ENCODE peak calls at places on chromosome 21, in five cellular contexts. H is MM.1S, M is IMR-90, E is spleen, U is ascending aorta. Y is an unnamed sample.

GRCh38 chr21:37552496-37553399 is 186.2 kb downstream of the DYRK1A start:
- DNase-seq in M (no peak), U (peak), E (no peak), H (no peak), Y (no peak)

GRCh38 chr21:16640297-16641027 is 872.4 kb upstream of the CXADR start:
- DNase-seq in M (no peak), U (no peak), H (no peak), E (no peak), Y (no peak)

GRCh38 chr21:14880922-14881321 is 183.9 kb downstream of the NRIP1 start:
- DNase-seq in E (no peak), M (peak), U (no peak), H (no peak), Y (no peak)

GRCh38 chr21:39633043-39633442 is 20.3 kb downstream of the B3GALT5 start:
- DNase-seq in U (no peak), E (no peak), H (no peak), M (peak), Y (no peak)

GRCh38 chr21:37763298-37763697 is 153.0 kb downstream of the KCNJ6 start:
- DNase-seq in H (no peak), E (no peak), U (no peak), M (no peak), Y (no peak)

GRCh38 chr21:15775291-15775690 is 45.5 kb downstream of the USP25 start:
- DNase-seq in E (no peak), U (no peak), M (no peak), H (no peak), Y (no peak)

GRCh38 chr21:38228115-38228514 is 28.7 kb upstream of the KCNJ15 start:
- DNase-seq in H (no peak), M (no peak), U (no peak), E (no peak), Y (no peak)

GRCh38 chr21:36922861-36923260 is 43.6 kb downstream of the HLCS start:
- DNase-seq in M (no peak), U (no peak), E (no peak), H (no peak), Y (no peak)

GRCh38 chr21:25826652-25827051 is 91.9 kb downstream of the GABPA start:
- DNase-seq in H (no peak), M (no peak), E (no peak), U (no peak), Y (no peak)

GRCh38 chr21:31874817-31875216 is 2.0 kb downstream of the HUNK start:
- DNase-seq in E (peak), M (no peak), U (no peak), H (no peak), Y (peak)

GRCh38 chr21:36803801-36804452 is 105.0 kb downstream of the SIM2 start:
- DNase-seq in U (no peak), E (no peak), H (no peak), M (no peak), Y (no peak)

GRCh38 chr21:39077816-39078215 is 105.4 kb downstream of the PSMG1 start:
- DNase-seq in H (no peak), U (peak), E (no peak), M (no peak), Y (peak)

GRCh38 chr21:16079830-16080229 is 350.0 kb downstream of the USP25 start:
- DNase-seq in E (no peak), M (peak), H (no peak), U (no peak), Y (no peak)

GRCh38 chr21:16522512-16522911 is 792.7 kb downstream of the USP25 start:
- DNase-seq in E (no peak), M (peak), H (no peak), U (no peak), Y (no peak)

GRCh38 chr21:40299441-40299840 is 432.2 kb downstream of the PCP4 start:
- DNase-seq in U (no peak), M (no peak), E (no peak), H (no peak), Y (no peak)

GRCh38 chr21:36630485-36631206 is 68.3 kb upstream of the SIM2 start:
- DNase-seq in E (no peak), U (no peak), H (peak), M (peak), Y (peak)

GRCh38 chr21:16195476-16195875 is 465.7 kb downstream of the USP25 start:
- DNase-seq in E (no peak), M (peak), H (peak), U (no peak), Y (no peak)

GRCh38 chr21:39891111-39891510 is 23.9 kb downstream of the PCP4 start:
- DNase-seq in E (no peak), H (no peak), M (no peak), U (no peak), Y (no peak)

GRCh38 chr21:23374155-23374554 is 2233.1 kb downstream of the MRPL39 start:
- DNase-seq in M (no peak), U (no peak), E (no peak), H (no peak), Y (no peak)

GRCh38 chr21:38039369-38039768 is 123.1 kb upstream of the KCNJ6 start:
- DNase-seq in U (no peak), H (no peak), M (no peak), E (no peak), Y (no peak)

GRCh38 chr21:32278068-32278467 is 781 bp downstream of the MIS18A start:
- DNase-seq in U (no peak), H (no peak), E (no peak), M (no peak), Y (peak)

GRCh38 chr21:39463308-39463707 is 11.5 kb downstream of the SH3BGR start:
- DNase-seq in E (no peak), H (no peak), M (no peak), U (no peak), Y (no peak)

GRCh38 chr21:32237021-32237420 is 41.8 kb downstream of the MIS18A start:
- DNase-seq in U (no peak), E (no peak), M (no peak), H (no peak), Y (no peak)

GRCh38 chr21:32283001-32283400 is 4.2 kb upstream of the MIS18A start:
- DNase-seq in U (no peak), E (no peak), M (no peak), H (no peak), Y (no peak)

GRCh38 chr21:15826147-15826780 is 96.5 kb downstream of the USP25 start:
- DNase-seq in M (peak), H (peak), U (no peak), E (no peak), Y (peak)

GRCh38 chr21:18499761-18500376 is 96.3 kb upstream of the TMPRSS15 start:
- DNase-seq in E (no peak), M (peak), H (peak), U (no peak), Y (peak)

GRCh38 chr21:39125752-39126485 is 57.3 kb downstream of the PSMG1 start:
- DNase-seq in E (peak), U (peak), M (peak), H (peak), Y (peak)

GRCh38 chr21:17513214-17514123 is 626 bp downstream of the CXADR start:
- DNase-seq in U (no peak), H (peak), E (peak), M (no peak), Y (no peak)

GRCh38 chr21:17524635-17525034 is 11.8 kb downstream of the CXADR start:
- DNase-seq in M (no peak), U (no peak), H (no peak), E (no peak), Y (no peak)

GRCh38 chr21:17679002-17679600 is 66.4 kb upstream of the BTG3 start:
- DNase-seq in E (no peak), U (no peak), M (peak), H (peak), Y (peak)

GRCh38 chr21:32371913-32372314 is 20.9 kb downstream of the URB1 start:
- DNase-seq in E (peak), H (no peak), M (peak), U (peak), Y (no peak)

GRCh38 chr21:14900611-14901010 is 164.2 kb downstream of the NRIP1 start:
- DNase-seq in H (no peak), M (peak), U (no peak), E (no peak), Y (no peak)

GRCh38 chr21:42654913-42655796 is 1.7 kb downstream of the PDE9A start:
- DNase-seq in M (no peak), E (no peak), H (no peak), U (no peak), Y (peak)

GRCh38 chr21:42655797-42656770 is 2.7 kb downstream of the PDE9A start:
- DNase-seq in E (peak), U (no peak), M (no peak), H (no peak), Y (no peak)

GRCh38 chr21:42653492-42654061 is at the start of gene PDE9A:
- DNase-seq in E (peak), U (no peak), M (no peak), H (no peak), Y (no peak)

GRCh38 chr21:42652527-42653491 is 612 bp upstream of the PDE9A start:
- DNase-seq in M (peak), U (peak), E (peak), H (no peak), Y (no peak)

GRCh38 chr21:42654179-42654912 is 925 bp downstream of the PDE9A start:
- DNase-seq in U (no peak), M (no peak), E (peak), H (no peak), Y (no peak)
- H3K27ac ChIP-seq in U (no peak), M (no peak), E (peak), H (no peak), Y (no peak)

GRCh38 chr21:33896691-33897090 is 18.9 kb downstream of the ATP5PO start:
- DNase-seq in E (no peak), H (no peak), U (no peak), M (no peak), Y (no peak)

GRCh38 chr21:33892853-33893252 is 22.8 kb downstream of the ATP5PO start:
- DNase-seq in E (no peak), H (no peak), M (no peak), U (no peak), Y (no peak)

GRCh38 chr21:33895356-33895755 is 20.2 kb downstream of the ATP5PO start:
- DNase-seq in M (no peak), U (no peak), E (no peak), H (no peak), Y (no peak)

GRCh38 chr21:33894736-33895288 is 20.8 kb downstream of the ATP5PO start:
- DNase-seq in E (peak), U (peak), M (peak), H (peak), Y (peak)

DNA sequence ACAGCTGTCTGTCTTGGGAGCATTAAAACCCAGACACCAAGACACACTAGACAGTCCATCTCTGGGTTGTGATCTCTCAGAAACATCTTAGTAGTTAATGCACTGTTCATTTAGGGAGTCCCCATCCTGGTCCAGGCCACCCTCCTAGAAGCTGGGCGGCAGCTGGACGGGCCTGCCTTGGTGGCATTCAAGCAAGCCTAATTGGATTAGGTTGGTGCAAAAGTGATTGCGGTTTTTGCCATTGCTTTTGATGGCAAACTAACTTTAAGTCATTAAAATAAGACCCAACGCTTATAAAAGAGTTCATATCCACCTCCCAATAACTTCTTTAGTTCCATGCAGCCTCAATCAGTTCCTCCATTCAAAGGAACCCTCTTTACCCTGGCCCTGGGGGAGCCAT is 21.7 kb downstream of the ATP5PO start:
- DNase-seq in U (no peak), M (no peak), H (no peak), E (no peak), Y (no peak)
- H3K27ac ChIP-seq in U (no peak), M (no peak), H (no peak), E (no peak), Y (no peak)

GRCh38 chr21:42301371-42302291 is 13.6 kb downstream of the TFF3 start:
- DNase-seq in H (no peak), E (peak), U (no peak), M (no peak), Y (no peak)
- H3K27ac ChIP-seq in H (no peak), E (peak), U (no peak), M (no peak), Y (no peak)

GRCh38 chr21:42454791-42455190 is 41.2 kb downstream of the RSPH1 start:
- DNase-seq in M (no peak), U (no peak), E (no peak), H (no peak), Y (no peak)

GRCh38 chr21:42453301-42454220 is 42.5 kb downstream of the RSPH1 start:
- DNase-seq in H (no peak), E (peak), U (no peak), M (no peak), Y (no peak)

GRCh38 chr21:42452401-42453018 is 43.5 kb downstream of the RSPH1 start:
- DNase-seq in U (no peak), M (no peak), E (peak), H (no peak), Y (no peak)

GRCh38 chr21:42455196-42455595 is 40.8 kb downstream of the RSPH1 start:
- DNase-seq in E (peak), U (no peak), M (no peak), H (no peak), Y (peak)

DNA sequence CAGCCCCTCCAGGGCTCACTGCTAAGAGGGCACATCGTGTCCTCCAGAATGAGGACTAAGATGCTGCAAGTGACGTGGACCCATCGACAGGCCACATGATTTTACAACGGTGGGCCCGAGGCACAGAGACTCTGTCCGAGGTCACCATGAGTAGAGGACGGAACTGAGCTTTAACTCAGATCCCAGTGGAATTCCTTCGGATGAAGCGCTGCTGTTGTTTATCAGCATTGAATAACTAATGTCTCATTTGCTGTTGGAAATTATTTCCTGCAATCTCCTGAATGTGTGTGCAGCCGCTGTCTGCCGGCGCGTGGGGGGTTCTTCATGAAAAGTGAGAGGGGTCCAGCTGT is 41.8 kb downstream of the RSPH1 start:
- DNase-seq in M (no peak), E (no peak), H (no peak), U (no peak), Y (no peak)
- H3K27ac ChIP-seq in M (no peak), E (no peak), H (no peak), U (no peak), Y (no peak)

GRCh38 chr21:45363921-45364463 is 41.0 kb upstream of the COL18A1 start:
- DNase-seq in U (peak), H (no peak), E (no peak), M (peak), Y (no peak)
- H3K27ac ChIP-seq in U (peak), H (no peak), E (peak), M (peak), Y (no peak)

GRCh38 chr21:29342394-29342957 is 43.8 kb downstream of the BACH1 start:
- DNase-seq in M (peak), U (peak), H (no peak), E (no peak), Y (no peak)

GRCh38 chr21:29340228-29340627 is 41.5 kb downstream of the BACH1 start:
- DNase-seq in U (no peak), M (peak), H (no peak), E (no peak), Y (no peak)

GRCh38 chr21:29335720-29336119 is 37.0 kb downstream of the BACH1 start:
- DNase-seq in U (no peak), H (no peak), E (no peak), M (peak), Y (no peak)

GRCh38 chr21:29334717-29335428 is 36.2 kb downstream of the BACH1 start:
- DNase-seq in M (peak), U (no peak), H (no peak), E (no peak), Y (no peak)

GRCh38 chr21:29338256-29338655 is 39.5 kb downstream of the BACH1 start:
- DNase-seq in U (no peak), H (no peak), E (no peak), M (no peak), Y (no peak)
- H3K27ac ChIP-seq in U (no peak), H (no peak), E (no peak), M (no peak), Y (no peak)

DNA sequence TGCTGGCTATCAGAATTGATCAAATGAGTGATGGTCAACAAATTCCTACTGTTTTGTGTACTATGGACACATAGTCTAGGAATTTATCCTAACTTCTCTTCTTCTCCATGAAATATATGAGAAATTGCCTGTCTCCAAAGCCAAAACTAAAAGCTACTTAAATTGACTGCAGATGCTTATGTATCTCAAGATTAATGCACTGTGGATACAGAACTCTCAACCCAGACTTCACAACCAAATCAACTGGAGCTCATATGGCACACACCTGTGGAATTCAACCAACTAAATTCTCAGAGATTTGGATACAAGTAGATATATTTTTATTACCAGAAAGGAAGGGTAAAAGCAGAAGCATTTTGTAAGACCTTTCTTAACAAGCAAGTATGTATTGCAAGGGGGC is 566.1 kb downstream of the LTN1 start:
- DNase-seq in E (no peak), U (no peak), M (peak), H (no peak), Y (no peak)
- H3K27ac ChIP-seq in E (no peak), U (no peak), M (peak), H (no peak), Y (no peak)

DNA sequence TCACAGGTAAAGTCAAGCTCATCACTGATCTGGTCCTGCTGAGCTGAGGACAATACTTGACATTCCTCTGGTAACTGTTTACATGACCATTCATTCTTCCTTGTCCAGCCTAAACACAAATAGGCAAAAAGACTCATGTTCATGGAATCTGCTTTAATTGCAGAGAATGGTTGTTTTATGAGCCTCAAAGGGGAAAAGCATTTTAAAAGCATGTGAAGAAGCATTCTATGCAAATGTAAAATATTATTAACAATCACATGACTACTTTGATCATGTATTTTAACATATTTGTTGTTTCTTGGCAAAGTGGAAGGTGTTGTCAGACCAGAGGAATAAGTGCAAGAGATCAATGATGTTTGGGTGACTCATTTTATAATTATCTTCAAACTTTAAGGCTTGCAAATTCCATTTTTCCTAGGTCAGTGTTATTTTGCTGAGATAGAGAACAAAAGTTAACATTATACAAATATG is 133.7 kb downstream of the RUNX1 start:
- DNase-seq in H (no peak), U (no peak), M (peak), E (no peak), Y (no peak)
- H3K27ac ChIP-seq in H (no peak), U (no peak), M (peak), E (no peak), Y (no peak)